ENCODE peak calls at places on chromosomes 2 and 18, in six cellular contexts. F is left lung, S is cardiac muscle cell, N is vagina, U is GM12865, K is endothelial cell of umbilical vein. G is an unnamed sample.

GRCh38 chr2:160522951-160523700 is 29.5 kb upstream of the RBMS1 start:
- DNase-seq in F (no peak), S (peak; percentile 46), N (no peak), U (no peak), K (no peak), G (peak; percentile 86)

GRCh38 chr2:12796617-12797016 is 79.9 kb downstream of the TRIB2 start:
- DNase-seq in F (no peak), S (peak; percentile 71), N (no peak), U (no peak), K (no peak), G (no peak)

GRCh38 chr2:23478933-23479683 is 94.1 kb downstream of the KLHL29 start:
- DNase-seq in F (no peak), S (no peak), N (no peak), U (no peak), K (no peak), G (no peak)

GRCh38 chr2:144660518-144661316 is 140.8 kb upstream of the ZEB2 start:
- DNase-seq in F (no peak), S (no peak), N (no peak), U (no peak), K (no peak), G (peak; percentile 37)

GRCh38 chr2:237733677-237734300 is 64.8 kb upstream of the RBM44 start:
- DNase-seq in F (no peak), S (no peak), N (peak; percentile 82), U (no peak), K (peak; percentile 89), G (no peak)

GRCh38 chr2:60880633-60880987 is 764 bp upstream of the REL start:
- DNase-seq in F (no peak), S (no peak), N (no peak), U (no peak), K (no peak), G (peak; percentile 53)

GRCh38 chr2:84704505-84705244 is 176.2 kb downstream of the TRABD2A start:
- DNase-seq in F (no peak), S (no peak), N (no peak), U (no peak), K (no peak), G (no peak)

GRCh38 chr2:196233033-196233807 is 61.8 kb upstream of the STK17B start:
- DNase-seq in F (no peak), S (peak; percentile 62), N (no peak), U (no peak), K (peak; percentile 93), G (peak; percentile 81)

GRCh38 chr2:238907717-238908173 is 59.9 kb downstream of the TWIST2 start:
- DNase-seq in F (no peak), S (no peak), N (no peak), U (no peak), K (no peak), G (no peak)

GRCh38 chr2:128282976-128283810 is 35.5 kb downstream of the HS6ST1 start:
- DNase-seq in F (peak; percentile 50), S (no peak), N (no peak), U (no peak), K (no peak), G (no peak)
- TF ChIP-seq CTCF in F (no peak), S (no peak), N (no peak), U (no peak), K (no peak), G (no peak)

DNA sequence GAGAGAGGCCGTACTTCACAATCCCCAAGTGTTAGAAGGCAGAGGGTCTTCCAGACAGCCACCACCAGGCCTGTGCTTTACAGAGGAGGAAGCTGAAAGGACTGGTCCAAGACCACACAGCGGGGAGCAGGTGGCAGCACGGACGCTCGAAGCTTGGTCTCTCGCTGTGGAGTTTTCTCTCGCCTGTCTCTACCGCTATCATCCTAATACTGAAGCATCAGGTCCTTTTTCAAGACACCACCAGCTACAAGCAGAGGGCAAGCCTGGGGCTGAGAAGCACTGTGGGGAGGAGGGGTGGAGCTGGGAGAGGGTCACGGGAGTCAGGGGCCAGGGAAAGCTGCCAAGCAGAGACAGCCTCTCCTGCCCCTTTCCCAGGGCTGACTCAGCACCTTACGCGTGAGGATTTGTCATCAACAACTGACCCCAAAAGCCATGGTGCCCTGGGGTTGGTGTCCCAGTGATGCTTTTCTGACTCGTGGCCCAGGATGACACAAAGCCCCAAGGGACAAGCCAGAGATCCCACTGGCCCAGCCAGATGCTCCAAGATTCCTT is 31.8 kb upstream of the FOSL2 start:
- DNase-seq in F (no peak), S (peak; percentile 65), N (no peak), U (no peak), K (peak; percentile 43), G (peak; percentile 74)
- H3K4me3 ChIP-seq in F (no peak overlapping the region), S (no peak overlapping the region), N (no peak overlapping the region), U (no peak overlapping the region), K (no peak overlapping the region), G (no peak overlapping the region)

GRCh38 chr18:79789091-79789891 is 8.4 kb upstream of the KCNG2 start:
- DNase-seq in F (no peak), S (no peak), N (no peak), U (no peak), K (no peak), G (no peak)

GRCh38 chr18:79789901-79790885 is 7.5 kb upstream of the KCNG2 start:
- DNase-seq in F (peak; percentile 51), S (no peak), N (no peak), U (no peak), K (no peak), G (peak; percentile 5)

GRCh38 chr18:79786781-79787526 is 10.8 kb upstream of the KCNG2 start:
- DNase-seq in F (no peak), S (peak; percentile 79), N (no peak), U (no peak), K (no peak), G (peak; percentile 77)

GRCh38 chr18:79787527-79788095 is 10.1 kb upstream of the KCNG2 start:
- DNase-seq in F (no peak), S (no peak), N (no peak), U (no peak), K (no peak), G (no peak)

DNA sequence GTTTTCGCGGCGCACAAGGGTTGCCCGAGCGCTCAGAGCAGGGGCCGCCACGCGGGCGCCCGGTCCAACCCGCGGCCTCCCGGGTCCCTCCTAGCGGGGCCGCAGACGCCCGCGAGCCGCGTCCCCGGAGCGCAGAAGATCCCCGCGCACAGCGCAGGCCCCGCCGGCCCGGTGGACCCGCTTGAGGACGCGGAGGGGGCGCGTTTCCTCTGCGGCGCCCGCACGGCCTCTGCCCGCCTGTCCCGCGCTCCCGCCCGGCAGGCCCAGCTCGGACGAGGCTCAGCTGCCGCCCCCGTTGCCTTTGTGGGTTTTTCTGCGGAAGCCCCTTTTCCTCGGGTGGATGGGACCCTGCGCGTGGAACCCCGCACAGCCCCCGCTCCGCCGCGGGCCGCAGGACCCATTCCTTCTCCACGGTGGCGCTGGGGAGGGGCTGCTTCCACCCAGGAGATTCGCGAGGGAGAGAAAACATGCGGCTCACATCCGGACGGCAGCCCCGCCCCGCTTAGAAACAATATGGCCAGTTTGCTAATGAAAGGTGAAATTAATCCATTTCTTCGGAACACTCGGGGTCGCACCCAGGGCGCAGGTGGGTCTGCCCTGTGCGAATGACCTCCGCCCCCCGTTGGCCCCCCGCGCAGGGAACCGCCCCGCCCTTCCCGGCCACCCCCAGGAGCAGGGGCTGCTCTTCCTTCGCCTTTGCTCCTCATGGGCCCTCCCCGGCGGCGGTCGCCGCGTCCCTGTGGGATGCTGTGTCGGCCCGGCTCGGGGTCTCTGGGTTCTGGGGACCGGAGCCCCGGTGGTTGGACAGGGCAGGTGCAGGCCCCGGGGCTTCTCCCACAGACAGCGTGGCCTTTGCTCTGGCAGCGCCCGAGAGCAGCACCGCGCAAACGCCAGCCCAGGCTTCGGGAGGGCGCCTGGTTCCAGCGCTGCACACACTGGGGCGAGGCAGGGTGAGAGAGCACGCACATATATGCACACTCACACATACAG is 9.3 kb upstream of the KCNG2 start:
- DNase-seq in F (no peak), S (peak; percentile 58), N (no peak), U (no peak), K (no peak), G (peak; percentile 37)
- TF ChIP-seq CTCF in F (no peak), S (no peak), N (no peak), U (no peak), K (no peak), G (peak; percentile 19)

GRCh38 chr2:25339791-25340339 is 1.9 kb downstream of the DNMT3A start:
- DNase-seq in F (peak; percentile 82), S (no peak), N (no peak), U (no peak), K (no peak), G (no peak)
- H3K4me3 ChIP-seq in F (peak overlapping the region; percentile 74), S (peak overlapping the region; percentile 56), N (peak overlapping the region; percentile 67), U (no peak overlapping the region), K (no peak overlapping the region), G (peak overlapping the region; percentile 63)

GRCh38 chr2:170461875-170462274 is 253.3 kb upstream of the SP5 start:
- DNase-seq in F (no peak), S (peak; percentile 5), N (no peak), U (no peak), K (peak; percentile 12), G (peak; percentile 23)
- TF ChIP-seq CTCF in F (no peak), S (no peak), N (no peak), U (no peak), K (no peak), G (peak; percentile 51)

DNA sequence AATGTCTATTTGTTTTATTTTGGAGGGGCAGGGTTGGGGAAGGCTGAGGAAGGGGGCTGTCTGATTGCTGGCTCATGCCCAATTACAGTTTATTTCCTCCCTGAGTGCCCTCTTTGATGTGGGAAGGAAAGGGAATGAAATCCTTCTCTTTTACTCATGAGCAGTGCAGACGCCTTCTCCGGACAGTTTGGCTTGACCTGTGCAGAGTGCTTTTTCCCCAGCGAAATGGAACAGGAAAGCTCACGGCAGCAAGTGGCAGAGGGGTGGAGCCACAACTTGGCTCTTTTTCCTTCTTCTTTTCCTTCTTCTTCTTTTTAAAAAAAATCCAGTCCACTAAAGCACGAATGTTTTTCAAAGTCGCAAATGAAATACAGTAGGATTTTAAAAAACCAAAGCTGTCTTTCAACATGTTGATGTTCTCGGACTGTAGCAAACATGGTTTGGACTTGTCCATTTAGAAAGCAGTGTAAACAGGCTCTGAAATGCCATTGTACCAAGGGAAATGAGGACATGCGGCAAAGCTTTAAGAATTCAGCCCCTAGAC is 34.6 kb downstream of the RAB31 start:
- DNase-seq in F (no peak), S (peak; percentile 52), N (no peak), U (no peak), K (peak; percentile 70), G (peak; percentile 63)
- H3K4me3 ChIP-seq in F (peak overlapping the region; percentile 22), S (no peak overlapping the region), N (peak overlapping the region; percentile 9), U (no peak overlapping the region), K (peak overlapping the region; percentile 18), G (no peak overlapping the region)

G was measured in choroid plexus epithelial cell.